ENCODE peak calls at places on chromosome 15, in six cellular contexts. S, H, X, P, W and D are unnamed samples.
A peak's percentile ranks its signal among the peaks of the same experiment; 100 is the strongest.

GRCh38 chr15:78167227-78167888 is 18.2 kb downstream of the IDH3A start:
- DNase-seq in S (no peak), H (no peak), X (peak; percentile 20), P (no peak), W (no peak), D (no peak)

GRCh38 chr15:29805043-29805707 is 17.1 kb downstream of the TJP1 start:
- DNase-seq in S (no peak), H (no peak), X (no peak), P (peak; percentile 49), W (no peak), D (peak; percentile 22)

GRCh38 chr15:71252036-71252898 is 137.0 kb downstream of the THSD4 start:
- DNase-seq in S (no peak), H (no peak), X (no peak), P (no peak), W (no peak), D (no peak)

GRCh38 chr15:90221251-90221900 is 12.4 kb downstream of the CIB1 start:
- DNase-seq in S (peak; percentile 91), H (peak; percentile 86), X (no peak), P (peak; percentile 82), W (peak; percentile 50), D (peak; percentile 92)

GRCh38 chr15:71559098-71559497 is 251.3 kb upstream of the NR2E3 start:
- DNase-seq in S (no peak), H (no peak), X (no peak), P (no peak), W (no peak), D (no peak)

GRCh38 chr15:77036537-77037474 is 34.1 kb downstream of the TSPAN3 start:
- DNase-seq in S (peak; percentile 38), H (no peak), X (no peak), P (no peak), W (no peak), D (peak; percentile 56)

GRCh38 chr15:34084086-34084485 is 17.6 kb downstream of the EMC7 start:
- DNase-seq in S (no peak), H (no peak), X (no peak), P (no peak), W (no peak), D (no peak)

GRCh38 chr15:36271048-36271447 is 308.4 kb upstream of the CDIN1 start:
- DNase-seq in S (peak; percentile 85), H (peak; percentile 72), X (no peak), P (no peak), W (no peak), D (no peak)

GRCh38 chr15:95990833-95991232 is 339.7 kb upstream of the NR2F2 start:
- DNase-seq in S (no peak), H (no peak), X (no peak), P (no peak), W (no peak), D (no peak)

GRCh38 chr15:94206463-94207167 is 24.7 kb upstream of the MCTP2 start:
- DNase-seq in S (no peak), H (no peak), X (no peak), P (no peak), W (no peak), D (no peak)

GRCh38 chr15:59152694-59153450 is 47.9 kb downstream of the CCNB2 start:
- DNase-seq in S (no peak), H (no peak), X (no peak), P (no peak), W (no peak), D (no peak)

GRCh38 chr15:35654334-35654733 is 108.4 kb upstream of the DPH6 start:
- DNase-seq in S (no peak), H (no peak), X (no peak), P (no peak), W (no peak), D (no peak)

GRCh38 chr15:93997071-93997658 is 234.2 kb upstream of the MCTP2 start:
- DNase-seq in S (no peak), H (peak; percentile 13), X (no peak), P (no peak), W (no peak), D (no peak)

GRCh38 chr15:87881001-87881400 is 375.5 kb downstream of the NTRK3 start:
- DNase-seq in S (no peak), H (peak; percentile 5), X (no peak), P (no peak), W (no peak), D (no peak)

GRCh38 chr15:50891159-50891558 is 17.3 kb upstream of the AP4E1 start:
- DNase-seq in S (no peak), H (no peak), X (no peak), P (no peak), W (no peak), D (no peak)

GRCh38 chr15:74402873-74403589 is 30.7 kb downstream of the SEMA7A start:
- DNase-seq in S (no peak), H (no peak), X (no peak), P (no peak), W (no peak), D (peak; percentile 37)

GRCh38 chr15:29827421-29827820 is 5.2 kb upstream of the TJP1 start:
- DNase-seq in S (no peak), H (no peak), X (no peak), P (no peak), W (no peak), D (no peak)

GRCh38 chr15:60918234-60918964 is 310.7 kb downstream of the RORA start:
- DNase-seq in S (no peak), H (no peak), X (no peak), P (no peak), W (no peak), D (no peak)

GRCh38 chr15:68502398-68502901 is 70.5 kb upstream of the ITGA11 start:
- DNase-seq in S (no peak), H (no peak), X (no peak), P (no peak), W (no peak), D (no peak)

GRCh38 chr15:83064859-83065258 is 2.2 kb downstream of the BTBD1 start:
- DNase-seq in S (no peak), H (no peak), X (no peak), P (no peak), W (no peak), D (no peak)

GRCh38 chr15:54917312-54917711 is 279.4 kb downstream of the RSL24D1 start:
- DNase-seq in S (no peak), H (no peak), X (no peak), P (no peak), W (no peak), D (no peak)

GRCh38 chr15:90895571-90896117 is 7.5 kb upstream of the MAN2A2 start:
- DNase-seq in S (peak; percentile 66), H (peak; percentile 45), X (no peak), P (no peak), W (no peak), D (no peak)

GRCh38 chr15:35397027-35397426 is 148.9 kb downstream of the DPH6 start:
- DNase-seq in S (no peak), H (no peak), X (no peak), P (no peak), W (no peak), D (no peak)

GRCh38 chr15:32851619-32852416 is 134.0 kb downstream of the GREM1 start:
- DNase-seq in S (no peak), H (no peak), X (no peak), P (no peak), W (no peak), D (no peak)

GRCh38 chr15:85865070-85865684 is 70.5 kb upstream of the KLHL25 start:
- DNase-seq in S (peak; percentile 90), H (peak; percentile 93), X (no peak), P (no peak), W (no peak), D (peak; percentile 67)

GRCh38 chr15:69586721-69587120 is 134.1 kb downstream of the RPLP1 start:
- DNase-seq in S (no peak), H (no peak), X (no peak), P (no peak), W (no peak), D (no peak)

GRCh38 chr15:52021128-52021671 is 2.2 kb downstream of the MAPK6 start:
- DNase-seq in S (no peak), H (peak; percentile 80), X (no peak), P (peak; percentile 41), W (peak; percentile 35), D (peak; percentile 33)

GRCh38 chr15:70763120-70763949 is at the start of gene UACA:
- DNase-seq in S (peak; percentile 100), H (peak; percentile 99), X (peak; percentile 54), P (peak; percentile 96), W (peak; percentile 87), D (peak; percentile 95)

GRCh38 chr15:29356807-29357206 is 87.2 kb upstream of the NSMCE3 start:
- DNase-seq in S (no peak), H (no peak), X (no peak), P (no peak), W (no peak), D (no peak)

GRCh38 chr15:41936649-41937567 is 35.4 kb downstream of the EHD4 start:
- DNase-seq in S (no peak), H (no peak), X (peak; percentile 79), P (no peak), W (no peak), D (peak; percentile 78)

GRCh38 chr15:41936155-41936554 is 36.2 kb downstream of the EHD4 start:
- DNase-seq in S (no peak), H (no peak), X (no peak), P (no peak), W (no peak), D (no peak)

GRCh38 chr15:41933771-41934170 is 38.6 kb downstream of the EHD4 start:
- DNase-seq in S (no peak), H (no peak), X (no peak), P (no peak), W (no peak), D (peak; percentile 55)

GRCh38 chr15:41934843-41935242 is 37.5 kb downstream of the EHD4 start:
- DNase-seq in S (peak; percentile 80), H (peak; percentile 74), X (peak; percentile 71), P (no peak), W (no peak), D (peak; percentile 78)

GRCh38 chr15:41935566-41936020 is 36.8 kb downstream of the EHD4 start:
- DNase-seq in S (no peak), H (no peak), X (no peak), P (no peak), W (no peak), D (no peak)
- H3K27ac ChIP-seq in S (no peak overlapping the region), H (no peak overlapping the region), X (peak overlapping the region; percentile 83), P (no peak overlapping the region), W (peak overlapping the region; percentile 62), D (peak overlapping the region; percentile 65)

GRCh38 chr15:100730129-100730528 is 127.7 kb downstream of the ASB7 start:
- DNase-seq in S (no peak), H (no peak), X (no peak), P (no peak), W (no peak), D (no peak)
- H3K4me1 ChIP-seq in S (no peaks in the 10 kb centered on the region), H (no peaks in the 10 kb centered on the region), X (no peaks in the 10 kb centered on the region), P (peaks cover 2% of the 10 kb centered on the region), W (peaks cover 13% of the 10 kb centered on the region), D (peaks cover 5% of the 10 kb centered on the region)

GRCh38 chr15:56760186-56760585 is 26.9 kb upstream of the ZNF280D start:
- DNase-seq in S (no peak), H (no peak), X (no peak), P (no peak), W (no peak), D (no peak)
- H3K27ac ChIP-seq in S (no peak overlapping the region), H (no peak overlapping the region), X (no peak overlapping the region), P (no peak overlapping the region), W (no peak overlapping the region), D (no peak overlapping the region)

DNA sequence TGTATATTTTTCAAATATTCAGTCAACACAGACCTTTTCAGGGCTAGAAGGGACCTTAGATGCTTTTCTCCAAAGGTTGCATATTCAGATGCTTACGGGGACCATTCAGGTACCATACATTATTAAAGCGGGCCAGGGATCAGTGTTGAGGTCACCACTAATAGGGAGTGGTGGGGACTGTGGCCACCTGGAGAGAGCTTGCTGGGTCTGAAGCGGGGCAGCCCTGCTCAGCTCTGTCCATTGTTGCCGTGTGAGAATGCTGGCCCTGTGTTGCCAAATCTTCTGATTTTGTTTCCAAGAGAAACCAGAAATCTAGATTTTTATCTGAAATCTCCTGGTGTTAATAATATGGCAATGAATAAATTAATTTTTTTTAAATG is 23.7 kb downstream of the ABHD2 start:
- DNase-seq in S (no peak), H (no peak), X (no peak), P (no peak), W (no peak), D (no peak)
- H3K4me1 ChIP-seq in S (peaks cover 3% of the 10 kb centered on the region), H (peaks cover 10% of the 10 kb centered on the region), X (peaks cover 9% of the 10 kb centered on the region), P (peaks cover 7% of the 10 kb centered on the region), W (peaks cover 86% of the 10 kb centered on the region), D (peaks cover 18% of the 10 kb centered on the region)